ENCODE peak calls at places on chromosomes 5 and 9, in eight cellular contexts. W is lower lobe of right lung; L is psoas muscle; Z is right cardiac atrium; O is mucosa of descending colon; Q is body of pancreas; S is HepG2; I is CD4-positive, CD25-positive, alpha-beta regulatory T cell. C is an unnamed sample. For H3K9me3, the result is how much of the 10 kb centered on the place peaks cover.

GRCh38 chr5:62283856-62284255 is 22.1 kb upstream of the KIF2A start:
- DNase-seq in W (no peak), L (no peak), Z (no peak), O (no peak), Q (no peak), S (no peak), I (no peak), C (no peak)

GRCh38 chr9:34562136-34562745 is 27.3 kb downstream of the CNTFR start:
- DNase-seq in W (no peak), L (no peak), Z (no peak), O (no peak), Q (peak), S (no peak), I (no peak), C (no peak)

GRCh38 chr5:62568800-62569432 is 9.7 kb upstream of the LRRC70 start:
- DNase-seq in W (no peak), L (no peak), Z (no peak), O (no peak), Q (no peak), S (no peak), I (no peak), C (no peak)

GRCh38 chr5:170353946-170354345 is 35.2 kb downstream of the KCNMB1 start:
- DNase-seq in W (no peak), L (peak), Z (no peak), O (no peak), Q (peak), S (no peak), I (no peak), C (no peak)

GRCh38 chr5:171433352-171433698 is 13.9 kb downstream of the FGF18 start:
- DNase-seq in W (peak), L (no peak), Z (no peak), O (no peak), Q (peak), S (no peak), I (no peak), C (no peak)

GRCh38 chr9:17134843-17135577 is at the start of gene CNTLN:
- DNase-seq in W (peak), L (peak), Z (peak), O (peak), Q (peak), S (peak), I (peak), C (peak)

GRCh38 chr5:675876-676698 is 17.1 kb downstream of the TPPP start:
- DNase-seq in W (peak), L (peak), Z (peak), O (no peak), Q (peak), S (no peak), I (no peak), C (no peak)

GRCh38 chr5:372911-373709 is 51.6 kb downstream of the AHRR start:
- DNase-seq in W (no peak), L (no peak), Z (no peak), O (no peak), Q (no peak), S (no peak), I (no peak), C (no peak)

GRCh38 chr5:97135868-97136267 is 6.5 kb downstream of the LIX1 start:
- DNase-seq in W (no peak), L (no peak), Z (no peak), O (no peak), Q (no peak), S (no peak), I (no peak), C (no peak)

GRCh38 chr9:99971410-99971809 is 65.0 kb downstream of the STX17 start:
- DNase-seq in W (no peak), L (no peak), Z (no peak), O (no peak), Q (no peak), S (no peak), I (no peak), C (no peak)

GRCh38 chr9:32554107-32554506 is 1.7 kb upstream of the TOPORS start:
- DNase-seq in W (no peak), L (no peak), Z (no peak), O (no peak), Q (no peak), S (no peak), I (no peak), C (no peak)

GRCh38 chr5:81046041-81046440 is 85.9 kb downstream of the RASGRF2 start:
- DNase-seq in W (no peak), L (no peak), Z (no peak), O (no peak), Q (no peak), S (no peak), I (no peak), C (no peak)

GRCh38 chr9:122807271-122807900 is 7.5 kb downstream of the OR1K1 start:
- DNase-seq in W (no peak), L (no peak), Z (no peak), O (no peak), Q (no peak), S (no peak), I (no peak), C (no peak)

GRCh38 chr5:146291421-146292074 is 47.1 kb upstream of the POU4F3 start:
- DNase-seq in W (no peak), L (no peak), Z (no peak), O (no peak), Q (no peak), S (peak), I (peak), C (no peak)

GRCh38 chr5:156201793-156202388 is 125.1 kb upstream of the SGCD start:
- DNase-seq in W (no peak), L (no peak), Z (peak), O (no peak), Q (no peak), S (no peak), I (no peak), C (no peak)

GRCh38 chr5:21649969-21650368 is 1203.2 kb downstream of the CDH12 start:
- DNase-seq in W (no peak), L (no peak), Z (no peak), O (no peak), Q (no peak), S (no peak), I (no peak), C (no peak)

GRCh38 chr5:121967187-121967586 is 5.4 kb downstream of the SRFBP1 start:
- DNase-seq in W (no peak), L (no peak), Z (no peak), O (no peak), Q (no peak), S (no peak), I (no peak), C (no peak)

GRCh38 chr9:113899205-113899604 is 23.1 kb downstream of the ZNF618 start:
- DNase-seq in W (no peak), L (no peak), Z (no peak), O (no peak), Q (no peak), S (no peak), I (no peak), C (no peak)

GRCh38 chr5:74454263-74455030 is 186.1 kb downstream of the ENC1 start:
- DNase-seq in W (no peak), L (no peak), Z (no peak), O (no peak), Q (no peak), S (no peak), I (no peak), C (no peak)

GRCh38 chr9:133639613-133640012 is 3.5 kb downstream of the DBH start:
- DNase-seq in W (no peak), L (peak), Z (no peak), O (no peak), Q (no peak), S (no peak), I (no peak), C (no peak)

GRCh38 chr5:1564182-1564748 is 40.5 kb upstream of the LPCAT1 start:
- DNase-seq in W (peak), L (no peak), Z (peak), O (no peak), Q (no peak), S (peak), I (no peak), C (no peak)

GRCh38 chr9:134678671-134679443 is 37.3 kb downstream of the COL5A1 start:
- DNase-seq in W (peak), L (no peak), Z (peak), O (peak), Q (no peak), S (no peak), I (no peak), C (no peak)

GRCh38 chr5:32531885-32532520 is 53.4 kb upstream of the SUB1 start:
- DNase-seq in W (no peak), L (no peak), Z (no peak), O (no peak), Q (no peak), S (peak), I (peak), C (no peak)

GRCh38 chr9:4796988-4797956 is 4.5 kb downstream of the RCL1 start:
- DNase-seq in W (no peak), L (no peak), Z (no peak), O (no peak), Q (no peak), S (peak), I (no peak), C (peak)

GRCh38 chr5:90545511-90545910 is 13.1 kb upstream of the ADGRV1 start:
- DNase-seq in W (no peak), L (no peak), Z (no peak), O (no peak), Q (no peak), S (no peak), I (no peak), C (no peak)

GRCh38 chr5:153974131-153974812 is 64.4 kb downstream of the FAM114A2 start:
- DNase-seq in W (no peak), L (no peak), Z (no peak), O (no peak), Q (peak), S (peak), I (peak), C (peak)

GRCh38 chr5:178428341-178429155 is 161.6 kb downstream of the COL23A1 start:
- DNase-seq in W (peak), L (peak), Z (peak), O (no peak), Q (peak), S (no peak), I (no peak), C (peak)

GRCh38 chr5:43017438-43017820 is 22.7 kb downstream of the ANXA2R start:
- DNase-seq in W (no peak), L (peak), Z (no peak), O (peak), Q (no peak), S (peak), I (no peak), C (peak)

GRCh38 chr9:101408374-101409078 is 9.9 kb downstream of the ZNF189 start:
- DNase-seq in W (no peak), L (no peak), Z (no peak), O (no peak), Q (no peak), S (no peak), I (no peak), C (no peak)
- H3K9me3 ChIP-seq in W (half or more), L (half or more), Z (under half), O (half or more), Q (under half), S (under half), I (half or more), C (half or more)

GRCh38 chr9:125574136-125574877 is 132.7 kb downstream of the MAPKAP1 start:
- DNase-seq in W (no peak), L (no peak), Z (no peak), O (no peak), Q (no peak), S (no peak), I (no peak), C (no peak)
- H3K9me3 ChIP-seq in W (under half), L (under half), Z (under half), O (under half), Q (under half), S (under half), I (under half), C (under half)

DNA sequence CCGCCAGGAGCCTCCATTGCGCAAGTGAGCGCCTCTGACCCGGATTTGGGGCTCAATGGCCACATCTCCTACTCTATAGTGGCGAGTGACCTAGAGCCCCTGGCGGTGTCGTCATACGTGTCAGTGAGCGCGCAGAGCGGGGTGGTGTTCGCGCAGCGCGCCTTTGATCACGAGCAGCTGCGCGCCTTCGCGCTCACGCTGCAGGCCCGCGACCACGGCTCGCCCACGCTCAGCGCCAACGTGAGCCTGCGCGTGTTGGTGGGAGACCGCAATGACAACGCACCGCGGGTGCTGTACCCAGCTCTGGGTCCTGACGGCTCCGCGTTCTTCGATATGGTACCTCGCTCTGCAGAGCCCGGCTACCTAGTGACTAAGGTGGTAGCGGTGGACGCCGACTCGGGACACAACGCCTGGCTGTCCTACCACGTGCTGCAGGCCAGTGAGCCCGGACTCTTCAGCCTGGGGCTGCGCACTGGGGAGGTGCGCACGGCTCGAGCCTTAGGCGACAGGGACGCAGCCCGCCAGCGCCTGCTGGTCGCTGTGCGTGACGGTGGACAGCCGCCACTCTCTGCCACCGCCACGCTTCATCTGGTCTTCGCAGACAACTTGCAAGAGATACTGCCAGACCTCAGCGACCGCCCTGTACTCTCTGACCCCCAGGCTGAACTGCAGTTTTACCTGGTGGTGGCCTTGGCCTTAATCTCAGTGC is 1.9 kb downstream of the PCDHGB6 start:
- DNase-seq in W (no peak), L (no peak), Z (no peak), O (peak), Q (no peak), S (no peak), I (no peak), C (no peak)
- H3K9me3 ChIP-seq in W (half or more), L (under half), Z (under half), O (half or more), Q (under half), S (under half), I (under half), C (under half)

GRCh38 chr5:141261238-141261546 is 16.0 kb downstream of the PCDHB15 start:
- DNase-seq in W (no peak), L (no peak), Z (no peak), O (no peak), Q (no peak), S (no peak), I (no peak), C (no peak)

GRCh38 chr5:141258948-141259347 is 13.8 kb downstream of the PCDHB15 start:
- DNase-seq in W (no peak), L (no peak), Z (no peak), O (no peak), Q (no peak), S (no peak), I (no peak), C (no peak)

GRCh38 chr5:141258464-141258863 is 13.3 kb downstream of the PCDHB15 start:
- DNase-seq in W (no peak), L (no peak), Z (no peak), O (no peak), Q (no peak), S (no peak), I (no peak), C (no peak)

DNA sequence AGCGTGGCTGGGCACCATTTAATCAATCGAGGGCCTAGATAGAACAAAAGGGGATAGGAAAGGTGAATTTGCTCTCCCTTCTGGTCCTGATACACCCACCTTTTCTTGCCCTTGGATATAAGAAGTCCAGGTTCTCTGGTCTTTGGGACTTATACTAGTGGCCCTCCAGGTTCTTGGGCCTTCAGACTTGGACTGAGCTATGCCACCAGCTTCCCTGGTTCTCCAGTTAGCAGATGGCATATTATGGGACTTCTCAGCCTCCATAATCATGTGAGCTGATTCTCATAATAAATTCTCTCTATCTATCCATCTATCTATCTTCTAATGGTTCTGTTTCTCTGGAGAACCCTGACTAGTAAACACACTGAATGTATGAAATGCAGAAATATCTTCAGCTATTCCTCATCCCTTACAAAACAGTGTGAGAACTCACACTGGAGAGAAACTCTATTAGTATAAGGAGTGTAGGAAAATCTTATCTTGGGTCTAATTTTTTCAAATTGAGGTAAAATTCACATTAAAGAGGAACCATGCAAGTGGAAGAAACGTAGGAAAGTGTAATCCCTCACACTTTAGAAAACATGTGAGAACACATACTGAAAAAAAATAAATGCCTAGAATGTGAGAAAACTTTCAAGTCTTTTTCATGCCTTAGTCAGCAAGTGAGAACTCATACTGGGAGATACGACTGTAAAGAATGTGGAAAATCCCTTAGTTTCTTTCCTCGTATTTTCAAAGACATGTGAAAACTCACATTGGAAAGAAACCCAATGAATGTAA is 15.5 kb downstream of the PCDHB15 start:
- DNase-seq in W (no peak), L (no peak), Z (no peak), O (no peak), Q (no peak), S (no peak), I (no peak), C (no peak)
- H3K9me3 ChIP-seq in W (half or more), L (half or more), Z (under half), O (half or more), Q (under half), S (half or more), I (half or more), C (half or more)